ENCODE peak calls at places on chromosome 18, in six cellular contexts. One of them, this sample, is unnamed.

GRCh38 chr18:21085579-21086161 is 25.9 kb downstream of the ROCK1 start:
- DNase-seq in stimulated activated CD4-positive, alpha-beta T cell treated with anti-CD3 and anti-CD28 coated beads, Interleukin-1b, Interleukin-23, amount 100 ng/mL, for 24 hours: no peak
- DNase-seq in heart left ventricle: no peak
- DNase-seq in fibroblast of gingiva: no peak
- DNase-seq in WERI-Rb-1: no peak
- DNase-seq in ACHN: no peak
- DNase-seq in this sample: no peak

GRCh38 chr18:27075828-27076227 is 109.3 kb downstream of the CHST9 start:
- DNase-seq in stimulated activated CD4-positive, alpha-beta T cell treated with anti-CD3 and anti-CD28 coated beads, Interleukin-1b, Interleukin-23, amount 100 ng/mL, for 24 hours: no peak
- DNase-seq in heart left ventricle: no peak
- DNase-seq in fibroblast of gingiva: no peak
- DNase-seq in WERI-Rb-1: no peak
- DNase-seq in ACHN: no peak
- DNase-seq in this sample: no peak

GRCh38 chr18:42513416-42513815 is 558.4 kb downstream of the PIK3C3 start:
- DNase-seq in stimulated activated CD4-positive, alpha-beta T cell treated with anti-CD3 and anti-CD28 coated beads, Interleukin-1b, Interleukin-23, amount 100 ng/mL, for 24 hours: no peak
- DNase-seq in heart left ventricle: no peak
- DNase-seq in fibroblast of gingiva: no peak
- DNase-seq in WERI-Rb-1: peak; percentile 53
- DNase-seq in ACHN: no peak
- DNase-seq in this sample: no peak

GRCh38 chr18:79570266-79571201 is 109.1 kb upstream of the CTDP1 start:
- DNase-seq in stimulated activated CD4-positive, alpha-beta T cell treated with anti-CD3 and anti-CD28 coated beads, Interleukin-1b, Interleukin-23, amount 100 ng/mL, for 24 hours: no peak
- DNase-seq in heart left ventricle: peak; percentile 3
- DNase-seq in fibroblast of gingiva: no peak
- DNase-seq in WERI-Rb-1: peak; percentile 5
- DNase-seq in ACHN: no peak
- DNase-seq in this sample: no peak

GRCh38 chr18:26383454-26384270 is 157.4 kb downstream of the TAF4B start:
- DNase-seq in stimulated activated CD4-positive, alpha-beta T cell treated with anti-CD3 and anti-CD28 coated beads, Interleukin-1b, Interleukin-23, amount 100 ng/mL, for 24 hours: no peak
- DNase-seq in heart left ventricle: no peak
- DNase-seq in fibroblast of gingiva: peak; percentile 62
- DNase-seq in WERI-Rb-1: no peak
- DNase-seq in ACHN: peak; percentile 56
- DNase-seq in this sample: no peak

GRCh38 chr18:69400253-69400975 is at the start of gene DOK6:
- DNase-seq in stimulated activated CD4-positive, alpha-beta T cell treated with anti-CD3 and anti-CD28 coated beads, Interleukin-1b, Interleukin-23, amount 100 ng/mL, for 24 hours: no peak
- DNase-seq in heart left ventricle: peak; percentile 60
- DNase-seq in fibroblast of gingiva: peak; percentile 80
- DNase-seq in WERI-Rb-1: peak; percentile 80
- DNase-seq in ACHN: no peak
- DNase-seq in this sample: no peak

GRCh38 chr18:58668897-58669296 is 2.4 kb upstream of the MALT1 start:
- DNase-seq in stimulated activated CD4-positive, alpha-beta T cell treated with anti-CD3 and anti-CD28 coated beads, Interleukin-1b, Interleukin-23, amount 100 ng/mL, for 24 hours: no peak
- DNase-seq in heart left ventricle: no peak
- DNase-seq in fibroblast of gingiva: no peak
- DNase-seq in WERI-Rb-1: no peak
- DNase-seq in ACHN: no peak
- DNase-seq in this sample: no peak

GRCh38 chr18:75478996-75479870 is 51.7 kb upstream of the SMIM21 start:
- DNase-seq in stimulated activated CD4-positive, alpha-beta T cell treated with anti-CD3 and anti-CD28 coated beads, Interleukin-1b, Interleukin-23, amount 100 ng/mL, for 24 hours: no peak
- DNase-seq in heart left ventricle: no peak
- DNase-seq in fibroblast of gingiva: peak; percentile 52
- DNase-seq in WERI-Rb-1: peak; percentile 30
- DNase-seq in ACHN: peak; percentile 49
- DNase-seq in this sample: no peak

GRCh38 chr18:61388010-61388409 is 54.8 kb downstream of the CDH20 start:
- DNase-seq in stimulated activated CD4-positive, alpha-beta T cell treated with anti-CD3 and anti-CD28 coated beads, Interleukin-1b, Interleukin-23, amount 100 ng/mL, for 24 hours: no peak
- DNase-seq in heart left ventricle: no peak
- DNase-seq in fibroblast of gingiva: peak; percentile 6
- DNase-seq in WERI-Rb-1: no peak
- DNase-seq in ACHN: no peak
- DNase-seq in this sample: no peak

GRCh38 chr18:21096760-21097159 is 14.9 kb downstream of the ROCK1 start:
- DNase-seq in stimulated activated CD4-positive, alpha-beta T cell treated with anti-CD3 and anti-CD28 coated beads, Interleukin-1b, Interleukin-23, amount 100 ng/mL, for 24 hours: no peak
- DNase-seq in heart left ventricle: no peak
- DNase-seq in fibroblast of gingiva: no peak
- DNase-seq in WERI-Rb-1: no peak
- DNase-seq in ACHN: no peak
- DNase-seq in this sample: no peak

GRCh38 chr18:68299906-68300305 is 415.0 kb downstream of the TMX3 start:
- DNase-seq in stimulated activated CD4-positive, alpha-beta T cell treated with anti-CD3 and anti-CD28 coated beads, Interleukin-1b, Interleukin-23, amount 100 ng/mL, for 24 hours: no peak
- DNase-seq in heart left ventricle: no peak
- DNase-seq in fibroblast of gingiva: no peak
- DNase-seq in WERI-Rb-1: no peak
- DNase-seq in ACHN: no peak
- DNase-seq in this sample: no peak

GRCh38 chr18:45619826-45620201 is 4.5 kb downstream of the SLC14A2 start:
- DNase-seq in stimulated activated CD4-positive, alpha-beta T cell treated with anti-CD3 and anti-CD28 coated beads, Interleukin-1b, Interleukin-23, amount 100 ng/mL, for 24 hours: no peak
- DNase-seq in heart left ventricle: no peak
- DNase-seq in fibroblast of gingiva: no peak
- DNase-seq in WERI-Rb-1: no peak
- DNase-seq in ACHN: no peak
- DNase-seq in this sample: no peak

GRCh38 chr18:79897940-79898625 is 53.4 kb downstream of the SLC66A2 start:
- DNase-seq in stimulated activated CD4-positive, alpha-beta T cell treated with anti-CD3 and anti-CD28 coated beads, Interleukin-1b, Interleukin-23, amount 100 ng/mL, for 24 hours: no peak
- DNase-seq in heart left ventricle: no peak
- DNase-seq in fibroblast of gingiva: no peak
- DNase-seq in WERI-Rb-1: peak; percentile 9
- DNase-seq in ACHN: no peak
- DNase-seq in this sample: no peak

GRCh38 chr18:30652377-30652776 is 390.2 kb downstream of the DSC3 start:
- DNase-seq in stimulated activated CD4-positive, alpha-beta T cell treated with anti-CD3 and anti-CD28 coated beads, Interleukin-1b, Interleukin-23, amount 100 ng/mL, for 24 hours: no peak
- DNase-seq in heart left ventricle: no peak
- DNase-seq in fibroblast of gingiva: no peak
- DNase-seq in WERI-Rb-1: no peak
- DNase-seq in ACHN: no peak
- DNase-seq in this sample: no peak

GRCh38 chr18:58148954-58149471 is 105.0 kb downstream of the NEDD4L start:
- DNase-seq in stimulated activated CD4-positive, alpha-beta T cell treated with anti-CD3 and anti-CD28 coated beads, Interleukin-1b, Interleukin-23, amount 100 ng/mL, for 24 hours: no peak
- DNase-seq in heart left ventricle: no peak
- DNase-seq in fibroblast of gingiva: no peak
- DNase-seq in WERI-Rb-1: no peak
- DNase-seq in ACHN: no peak
- DNase-seq in this sample: no peak

GRCh38 chr18:13416208-13416607 is 197.6 kb downstream of the LDLRAD4 start:
- DNase-seq in stimulated activated CD4-positive, alpha-beta T cell treated with anti-CD3 and anti-CD28 coated beads, Interleukin-1b, Interleukin-23, amount 100 ng/mL, for 24 hours: no peak
- DNase-seq in heart left ventricle: no peak
- DNase-seq in fibroblast of gingiva: no peak
- DNase-seq in WERI-Rb-1: no peak
- DNase-seq in ACHN: no peak
- DNase-seq in this sample: no peak

GRCh38 chr18:54737986-54738385 is 90.3 kb upstream of the RAB27B start:
- DNase-seq in stimulated activated CD4-positive, alpha-beta T cell treated with anti-CD3 and anti-CD28 coated beads, Interleukin-1b, Interleukin-23, amount 100 ng/mL, for 24 hours: no peak
- DNase-seq in heart left ventricle: no peak
- DNase-seq in fibroblast of gingiva: peak; percentile 8
- DNase-seq in WERI-Rb-1: no peak
- DNase-seq in ACHN: no peak
- DNase-seq in this sample: no peak

GRCh38 chr18:2797951-2798350 is 48.9 kb upstream of the EMILIN2 start:
- DNase-seq in stimulated activated CD4-positive, alpha-beta T cell treated with anti-CD3 and anti-CD28 coated beads, Interleukin-1b, Interleukin-23, amount 100 ng/mL, for 24 hours: no peak
- DNase-seq in heart left ventricle: no peak
- DNase-seq in fibroblast of gingiva: no peak
- DNase-seq in WERI-Rb-1: no peak
- DNase-seq in ACHN: no peak
- DNase-seq in this sample: no peak

GRCh38 chr18:58338961-58339722 is 289.7 kb downstream of the ALPK2 start:
- DNase-seq in stimulated activated CD4-positive, alpha-beta T cell treated with anti-CD3 and anti-CD28 coated beads, Interleukin-1b, Interleukin-23, amount 100 ng/mL, for 24 hours: no peak
- DNase-seq in heart left ventricle: no peak
- DNase-seq in fibroblast of gingiva: peak; percentile 6
- DNase-seq in WERI-Rb-1: no peak
- DNase-seq in ACHN: no peak
- DNase-seq in this sample: no peak

GRCh38 chr18:75507636-75508035 is 80.1 kb upstream of the SMIM21 start:
- DNase-seq in stimulated activated CD4-positive, alpha-beta T cell treated with anti-CD3 and anti-CD28 coated beads, Interleukin-1b, Interleukin-23, amount 100 ng/mL, for 24 hours: no peak
- DNase-seq in heart left ventricle: no peak
- DNase-seq in fibroblast of gingiva: no peak
- DNase-seq in WERI-Rb-1: no peak
- DNase-seq in ACHN: no peak
- DNase-seq in this sample: no peak

GRCh38 chr18:37270046-37270665 is 295.4 kb downstream of the CELF4 start:
- DNase-seq in stimulated activated CD4-positive, alpha-beta T cell treated with anti-CD3 and anti-CD28 coated beads, Interleukin-1b, Interleukin-23, amount 100 ng/mL, for 24 hours: no peak
- DNase-seq in heart left ventricle: peak; percentile 29
- DNase-seq in fibroblast of gingiva: peak; percentile 29
- DNase-seq in WERI-Rb-1: no peak
- DNase-seq in ACHN: peak; percentile 53
- DNase-seq in this sample: no peak

GRCh38 chr18:34866739-34867138 is 156.6 kb downstream of the DTNA start:
- DNase-seq in stimulated activated CD4-positive, alpha-beta T cell treated with anti-CD3 and anti-CD28 coated beads, Interleukin-1b, Interleukin-23, amount 100 ng/mL, for 24 hours: no peak
- DNase-seq in heart left ventricle: no peak
- DNase-seq in fibroblast of gingiva: no peak
- DNase-seq in WERI-Rb-1: no peak
- DNase-seq in ACHN: peak; percentile 4
- DNase-seq in this sample: no peak

GRCh38 chr18:35128675-35129074 is 87.5 kb downstream of the MAPRE2 start:
- DNase-seq in stimulated activated CD4-positive, alpha-beta T cell treated with anti-CD3 and anti-CD28 coated beads, Interleukin-1b, Interleukin-23, amount 100 ng/mL, for 24 hours: no peak
- DNase-seq in heart left ventricle: no peak
- DNase-seq in fibroblast of gingiva: no peak
- DNase-seq in WERI-Rb-1: no peak
- DNase-seq in ACHN: no peak
- DNase-seq in this sample: no peak

GRCh38 chr18:8706981-8707940 is 1.9 kb downstream of the MTCL1 start:
- DNase-seq in stimulated activated CD4-positive, alpha-beta T cell treated with anti-CD3 and anti-CD28 coated beads, Interleukin-1b, Interleukin-23, amount 100 ng/mL, for 24 hours: no peak
- DNase-seq in heart left ventricle: no peak
- DNase-seq in fibroblast of gingiva: peak; percentile 66
- DNase-seq in WERI-Rb-1: peak; percentile 87
- DNase-seq in ACHN: peak; percentile 65
- DNase-seq in this sample: no peak

GRCh38 chr18:47749195-47749973 is 181.1 kb downstream of the SMAD2 start:
- DNase-seq in stimulated activated CD4-positive, alpha-beta T cell treated with anti-CD3 and anti-CD28 coated beads, Interleukin-1b, Interleukin-23, amount 100 ng/mL, for 24 hours: peak; percentile 76
- DNase-seq in heart left ventricle: peak; percentile 74
- DNase-seq in fibroblast of gingiva: peak; percentile 41
- DNase-seq in WERI-Rb-1: peak; percentile 78
- DNase-seq in ACHN: peak; percentile 58
- DNase-seq in this sample: peak; percentile 53

GRCh38 chr18:55699233-55699765 is 111.3 kb upstream of the TCF4 start:
- DNase-seq in stimulated activated CD4-positive, alpha-beta T cell treated with anti-CD3 and anti-CD28 coated beads, Interleukin-1b, Interleukin-23, amount 100 ng/mL, for 24 hours: no peak
- DNase-seq in heart left ventricle: no peak
- DNase-seq in fibroblast of gingiva: no peak
- DNase-seq in WERI-Rb-1: no peak
- DNase-seq in ACHN: no peak
- DNase-seq in this sample: no peak

GRCh38 chr18:34970106-34970505 is 71.1 kb upstream of the MAPRE2 start:
- DNase-seq in stimulated activated CD4-positive, alpha-beta T cell treated with anti-CD3 and anti-CD28 coated beads, Interleukin-1b, Interleukin-23, amount 100 ng/mL, for 24 hours: no peak
- DNase-seq in heart left ventricle: no peak
- DNase-seq in fibroblast of gingiva: no peak
- DNase-seq in WERI-Rb-1: no peak
- DNase-seq in ACHN: no peak
- DNase-seq in this sample: no peak

GRCh38 chr18:22260208-22260816 is 90.9 kb downstream of the GATA6 start:
- DNase-seq in stimulated activated CD4-positive, alpha-beta T cell treated with anti-CD3 and anti-CD28 coated beads, Interleukin-1b, Interleukin-23, amount 100 ng/mL, for 24 hours: no peak
- DNase-seq in heart left ventricle: no peak
- DNase-seq in fibroblast of gingiva: no peak
- DNase-seq in WERI-Rb-1: no peak
- DNase-seq in ACHN: no peak
- DNase-seq in this sample: no peak